ENCODE peak calls at places on chromosomes 6 and 20, in seven cellular contexts. N, U, C, A, K, M and B are unnamed samples.

GRCh38 chr6:15023448-15023847 is 222.4 kb upstream of the JARID2 start:
- DNase-seq in N (no peak), U (no peak), C (no peak), A (no peak), K (no peak), M (no peak), B (no peak)

GRCh38 chr6:141095308-141095707 is 1037.4 kb upstream of the GJE1 start:
- DNase-seq in N (no peak), U (no peak), C (no peak), A (no peak), K (no peak), M (no peak), B (no peak)

GRCh38 chr6:77457720-77458349 is 5.5 kb downstream of the HTR1B start:
- DNase-seq in N (peak; percentile 57), U (peak; percentile 31), C (peak; percentile 31), A (peak; percentile 95), K (peak; percentile 86), M (peak; percentile 84), B (peak; percentile 65)

GRCh38 chr20:46308258-46309157 is at the start of gene CDH22:
- DNase-seq in N (peak; percentile 81), U (peak; percentile 80), C (no peak), A (peak; percentile 19), K (peak; percentile 48), M (peak; percentile 22), B (no peak)

GRCh38 chr6:44257753-44258324 is 511 bp upstream of the SLC35B2 start:
- DNase-seq in N (no peak), U (no peak), C (no peak), A (no peak), K (no peak), M (no peak), B (no peak)

GRCh38 chr6:44226368-44227137 is 3.2 kb downstream of the SLC29A1 start:
- DNase-seq in N (peak; percentile 67), U (no peak), C (no peak), A (no peak), K (no peak), M (no peak), B (no peak)

GRCh38 chr20:40286991-40287531 is 402.0 kb downstream of the MAFB start:
- DNase-seq in N (peak; percentile 94), U (no peak), C (peak; percentile 23), A (peak; percentile 69), K (peak; percentile 73), M (no peak), B (no peak)

GRCh38 chr6:154888896-154889295 is 106.2 kb upstream of the TIAM2 start:
- DNase-seq in N (no peak), U (no peak), C (no peak), A (no peak), K (no peak), M (no peak), B (no peak)

GRCh38 chr6:163404825-163405265 is 9.7 kb upstream of the QKI start:
- DNase-seq in N (peak; percentile 66), U (no peak), C (peak; percentile 34), A (peak; percentile 51), K (peak; percentile 73), M (no peak), B (no peak)

GRCh38 chr20:62063601-62063980 is 2.1 kb downstream of the TAF4 start:
- DNase-seq in N (peak; percentile 76), U (no peak), C (no peak), A (peak; percentile 35), K (no peak), M (no peak), B (no peak)

GRCh38 chr6:40350193-40350941 is 236.8 kb downstream of the LRFN2 start:
- DNase-seq in N (no peak), U (no peak), C (no peak), A (no peak), K (no peak), M (no peak), B (no peak)

GRCh38 chr6:109172096-109172495 is 76.8 kb downstream of the CEP57L1 start:
- DNase-seq in N (no peak), U (no peak), C (no peak), A (no peak), K (no peak), M (no peak), B (no peak)

GRCh38 chr6:113809818-113810217 is 47.3 kb upstream of the MARCKS start:
- DNase-seq in N (no peak), U (no peak), C (no peak), A (no peak), K (no peak), M (no peak), B (no peak)

GRCh38 chr6:25635886-25636317 is 16.1 kb upstream of the SCGN start:
- DNase-seq in N (no peak), U (no peak), C (no peak), A (no peak), K (no peak), M (no peak), B (no peak)

GRCh38 chr20:37543828-37544227 is 16.2 kb upstream of the BLCAP start:
- DNase-seq in N (no peak), U (peak; percentile 51), C (no peak), A (peak; percentile 56), K (peak; percentile 34), M (no peak), B (no peak)

GRCh38 chr6:167791036-167791779 is 35.5 kb upstream of the AFDN start:
- DNase-seq in N (no peak), U (no peak), C (no peak), A (no peak), K (no peak), M (no peak), B (peak; percentile 35)

GRCh38 chr6:36139431-36139830 is 9.1 kb downstream of the MAPK13 start:
- DNase-seq in N (no peak), U (no peak), C (no peak), A (no peak), K (peak; percentile 55), M (no peak), B (no peak)

DNA sequence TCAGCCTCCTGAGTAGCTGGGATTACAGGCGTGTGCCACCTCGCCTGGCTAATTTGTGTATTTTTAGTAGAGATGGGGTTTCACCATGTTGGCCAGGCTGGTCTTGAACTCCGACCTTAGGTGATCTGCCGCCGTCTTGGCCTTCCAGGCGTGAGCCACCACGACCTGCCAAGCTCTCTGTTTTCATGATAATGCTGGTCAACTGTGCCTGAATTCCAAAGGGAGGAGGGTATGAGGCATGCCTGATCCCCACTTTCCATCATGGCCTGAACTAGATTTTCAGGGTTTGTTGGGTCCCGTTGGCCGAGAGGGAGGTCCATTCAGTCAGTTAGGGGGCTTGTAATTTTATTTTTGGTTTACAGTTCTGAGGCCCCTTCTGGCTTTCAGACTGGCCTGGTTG is 28.0 kb upstream of the ANGPT4 start:
- DNase-seq in N (no peak), U (no peak), C (no peak), A (no peak), K (no peak), M (no peak), B (no peak)
- H3K9me3 ChIP-seq in N (no peaks in the 10 kb centered on the region), U (no peaks in the 10 kb centered on the region), C (no peaks in the 10 kb centered on the region), A (no peaks in the 10 kb centered on the region), K (no peaks in the 10 kb centered on the region), M (no peaks in the 10 kb centered on the region), B (no peaks in the 10 kb centered on the region)

GRCh38 chr6:166258854-166259276 is 49.3 kb downstream of the PRR18 start:
- DNase-seq in N (peak; percentile 65), U (no peak), C (no peak), A (no peak), K (peak; percentile 47), M (no peak), B (peak; percentile 86)
- H3K27ac ChIP-seq in N (no peak overlapping the region), U (no peak overlapping the region), C (no peak overlapping the region), A (no peak overlapping the region), K (peak overlapping the region; percentile 64), M (no peak overlapping the region), B (peak overlapping the region; percentile 71)

GRCh38 chr6:31897612-31898199 is at the start of gene EHMT2:
- DNase-seq in N (peak; percentile 93), U (peak; percentile 61), C (peak; percentile 81), A (peak; percentile 72), K (peak; percentile 86), M (peak; percentile 46), B (peak; percentile 82)

GRCh38 chr6:31898200-31899011 is 908 bp upstream of the EHMT2 start:
- DNase-seq in N (no peak), U (peak; percentile 26), C (no peak), A (peak; percentile 47), K (no peak), M (peak; percentile 60), B (no peak)

GRCh38 chr6:31900917-31901414 is 920 bp downstream of the ZBTB12 start:
- DNase-seq in N (no peak), U (no peak), C (peak; percentile 39), A (no peak), K (peak; percentile 60), M (no peak), B (no peak)

GRCh38 chr6:31899882-31900722 is 1.8 kb downstream of the ZBTB12 start:
- DNase-seq in N (no peak), U (no peak), C (no peak), A (no peak), K (no peak), M (no peak), B (no peak)

GRCh38 chr6:31899215-31899614 is 1.7 kb upstream of the EHMT2 start:
- DNase-seq in N (no peak), U (no peak), C (no peak), A (no peak), K (no peak), M (no peak), B (no peak)
- H3K4me3 ChIP-seq in N (peak overlapping the region; percentile 77), U (no peak overlapping the region), C (no peak overlapping the region), A (no peak overlapping the region), K (no peak overlapping the region), M (no peak overlapping the region), B (no peak overlapping the region)

GRCh38 chr20:60482609-60483008 is 524.4 kb downstream of the CDH26 start:
- DNase-seq in N (no peak), U (no peak), C (no peak), A (peak; percentile 82), K (no peak), M (no peak), B (no peak)

GRCh38 chr20:60483371-60483770 is 525.1 kb downstream of the CDH26 start:
- DNase-seq in N (no peak), U (no peak), C (no peak), A (peak; percentile 18), K (no peak), M (no peak), B (no peak)

GRCh38 chr20:60485012-60485760 is 527.0 kb downstream of the CDH26 start:
- DNase-seq in N (no peak), U (no peak), C (no peak), A (no peak), K (no peak), M (no peak), B (no peak)

GRCh38 chr20:60486345-60486744 is 528.1 kb downstream of the CDH26 start:
- DNase-seq in N (no peak), U (no peak), C (no peak), A (peak; percentile 31), K (no peak), M (no peak), B (no peak)

GRCh38 chr20:60484316-60484715 is 526.1 kb downstream of the CDH26 start:
- DNase-seq in N (no peak), U (no peak), C (no peak), A (no peak), K (no peak), M (no peak), B (no peak)
- H3K9me3 ChIP-seq in N (no peaks in the 10 kb centered on the region), U (no peaks in the 10 kb centered on the region), C (no peaks in the 10 kb centered on the region), A (no peaks in the 10 kb centered on the region), K (no peaks in the 10 kb centered on the region), M (peaks cover 9% of the 10 kb centered on the region), B (no peaks in the 10 kb centered on the region)

GRCh38 chr20:49552007-49552406 is 15.9 kb downstream of the PTGIS start:
- DNase-seq in N (no peak), U (no peak), C (no peak), A (no peak), K (no peak), M (no peak), B (no peak)
- H3K27ac ChIP-seq in N (peak overlapping the region; percentile 4), U (peak overlapping the region; percentile 39), C (peak overlapping the region; percentile 94), A (no peak overlapping the region), K (no peak overlapping the region), M (no peak overlapping the region), B (no peak overlapping the region)